ENCODE peak calls at places on chromosome 22, in ten cellular contexts. Z is H7; I is stimulated activated CD4-positive, alpha-beta T cell treated with anti-CD3 and anti-CD28 coated beads, Interleukin-1b, Interleukin-23, amount 100 ng/mL, for 1 hour; O is non-pigmented ciliary epithelial cell; G is NCI-H2081; C is IMR-90; T is left colon; B is activated CD8-positive, alpha-beta memory T cell treated with anti-CD3 and anti-CD28 coated beads, Interleukin-2, amount 10 ng/mL, durations not matched to agents 7 days and 5 days; F is colonic mucosa; V is progenitor cell of endocrine pancreas. H is an unnamed sample.

GRCh38 chr22:27405672-27406388 is 395.7 kb downstream of the MN1 start:
- DNase-seq in I (no peak), F (peak; percentile 52), C (peak; percentile 45), T (no peak), Z (peak; percentile 84), B (peak; percentile 41), V (peak; percentile 50), O (no peak), G (no peak), H (no peak)

GRCh38 chr22:44284711-44285110 is 28.0 kb downstream of the SHISAL1 start:
- DNase-seq in Z (no peak), V (no peak), B (no peak), T (no peak), G (no peak), F (no peak), C (no peak), I (no peak), O (no peak), H (no peak)

GRCh38 chr22:22070371-22070824 is 87.8 kb upstream of the TOP3B start:
- DNase-seq in F (no peak), B (no peak), Z (no peak), G (no peak), O (no peak), T (no peak), V (no peak), C (no peak), I (no peak), H (no peak)

GRCh38 chr22:19786959-19787848 is 26.6 kb downstream of the TBX1 start:
- DNase-seq in C (no peak), Z (no peak), O (no peak), B (no peak), I (no peak), F (no peak), G (no peak), V (no peak), T (no peak), H (no peak)

GRCh38 chr22:40023226-40023925 is 28.6 kb downstream of the FAM83F start:
- DNase-seq in Z (no peak), F (no peak), C (no peak), G (no peak), B (no peak), I (no peak), O (no peak), T (no peak), V (no peak), H (no peak)

GRCh38 chr22:25228822-25229221 is 9.4 kb downstream of the CRYBB2 start:
- DNase-seq in O (no peak), C (no peak), B (no peak), V (no peak), G (no peak), F (no peak), T (no peak), Z (no peak), I (no peak), H (no peak)

GRCh38 chr22:17888855-17889254 is 114.6 kb upstream of the BID start:
- DNase-seq in B (no peak), C (peak; percentile 47), T (no peak), V (no peak), O (no peak), F (no peak), G (no peak), I (no peak), Z (peak; percentile 88), H (no peak)

GRCh38 chr22:31757265-31757664 is 3.4 kb downstream of the DEPDC5 start:
- DNase-seq in I (no peak), V (no peak), C (no peak), T (no peak), G (no peak), O (no peak), F (no peak), B (no peak), Z (no peak), H (no peak)

GRCh38 chr22:48882636-48883200 is 945.0 kb downstream of the BRD1 start:
- DNase-seq in C (no peak), T (no peak), B (no peak), I (no peak), O (no peak), G (no peak), Z (no peak), V (no peak), F (no peak), H (no peak)

GRCh38 chr22:33329398-33329797 is 271.2 kb upstream of the SYN3 start:
- DNase-seq in G (no peak), T (peak; percentile 66), C (no peak), Z (no peak), O (no peak), B (no peak), F (peak; percentile 70), V (no peak), I (no peak), H (no peak)

GRCh38 chr22:27217154-27217553 is 559.8 kb downstream of the MIAT start:
- DNase-seq in O (no peak), C (no peak), Z (no peak), B (no peak), T (no peak), F (no peak), I (no peak), V (no peak), G (no peak), H (no peak)

GRCh38 chr22:41305646-41306045 is 4.3 kb downstream of the ZC3H7B start:
- DNase-seq in I (no peak), T (no peak), F (no peak), O (no peak), G (no peak), Z (no peak), B (no peak), C (peak; percentile 73), V (no peak), H (no peak)

GRCh38 chr22:38849816-38850215 is 6.0 kb upstream of the NPTXR start:
- DNase-seq in V (no peak), I (no peak), Z (no peak), T (no peak), F (no peak), B (no peak), C (no peak), O (no peak), G (no peak), H (no peak)

GRCh38 chr22:34966980-34967379 is 99.0 kb upstream of the ISX start:
- DNase-seq in C (no peak), F (no peak), B (no peak), V (no peak), Z (no peak), I (no peak), T (no peak), G (no peak), O (no peak), H (peak; percentile 22)

GRCh38 chr22:37633082-37633692 is 6.3 kb upstream of the SH3BP1 start:
- DNase-seq in G (no peak), T (no peak), B (peak; percentile 88), C (no peak), F (no peak), O (no peak), Z (no peak), V (no peak), I (no peak), H (no peak)

GRCh38 chr22:45462034-45462655 is 40.5 kb upstream of the FBLN1 start:
- DNase-seq in F (no peak), T (no peak), O (no peak), C (no peak), I (no peak), Z (peak; percentile 79), G (no peak), B (no peak), V (no peak), H (no peak)

GRCh38 chr22:30611197-30611596 is 4.2 kb downstream of the TCN2 start:
- DNase-seq in I (no peak), B (no peak), C (peak; percentile 26), T (no peak), F (no peak), G (no peak), O (no peak), Z (no peak), V (no peak), H (no peak)

GRCh38 chr22:31944700-31945477 is 554 bp downstream of the YWHAH start:
- DNase-seq in F (peak; percentile 53), B (peak; percentile 55), C (no peak), I (no peak), O (no peak), Z (peak; percentile 84), G (peak; percentile 45), V (no peak), T (peak; percentile 33), H (no peak)

GRCh38 chr22:39171623-39172264 is 19.3 kb upstream of the CBX7 start:
- DNase-seq in F (no peak), V (no peak), I (no peak), O (no peak), Z (peak; percentile 69), T (no peak), C (no peak), B (no peak), G (no peak), H (no peak)

GRCh38 chr22:46315976-46316375 is 19.3 kb downstream of the GTSE1 start:
- DNase-seq in T (no peak), F (no peak), Z (peak; percentile 37), C (no peak), B (no peak), G (no peak), V (no peak), O (no peak), I (no peak), H (no peak)

GRCh38 chr22:44879301-44879680 is 126.9 kb downstream of the ARHGAP8 start:
- DNase-seq in B (no peak), I (no peak), G (no peak), C (no peak), F (no peak), V (no peak), T (no peak), O (no peak), Z (no peak), H (no peak)

GRCh38 chr22:19059481-19060278 is 62.5 kb downstream of the DGCR2 start:
- DNase-seq in V (no peak), B (peak; percentile 39), T (no peak), G (no peak), I (no peak), O (no peak), F (no peak), C (no peak), Z (peak; percentile 29), H (no peak)